ENCODE peak calls at places on chromosome 22, in seven cellular contexts. One of them, this sample, is unnamed.
A peak's percentile ranks its signal among the peaks of the same experiment; 100 is the strongest.

GRCh38 chr22:48238018-48238915 is 1475.8 kb downstream of the TBC1D22A start:
- DNase-seq in fibroblast of mammary gland: no peak
- DNase-seq in neural crest cell: no peak
- DNase-seq in SK-N-SH: no peak
- DNase-seq in CMK: no peak
- DNase-seq in T-helper 9 cell: no peak
- DNase-seq in NCI-H2081: no peak
- DNase-seq in this sample: no peak

GRCh38 chr22:20315337-20316216 is 4.3 kb downstream of the DGCR6L start:
- DNase-seq in fibroblast of mammary gland: no peak
- DNase-seq in neural crest cell: no peak
- DNase-seq in SK-N-SH: no peak
- DNase-seq in CMK: no peak
- DNase-seq in T-helper 9 cell: no peak
- DNase-seq in NCI-H2081: no peak
- DNase-seq in this sample: no peak

GRCh38 chr22:20060700-20061480 is 19.2 kb upstream of the DGCR8 start:
- DNase-seq in fibroblast of mammary gland: no peak
- DNase-seq in neural crest cell: no peak
- DNase-seq in SK-N-SH: no peak
- DNase-seq in CMK: no peak
- DNase-seq in T-helper 9 cell: no peak
- DNase-seq in NCI-H2081: no peak
- DNase-seq in this sample: no peak

GRCh38 chr22:50600967-50601668 is 525 bp downstream of the MAPK8IP2 start:
- DNase-seq in fibroblast of mammary gland: no peak
- DNase-seq in neural crest cell: peak; percentile 37
- DNase-seq in SK-N-SH: peak; percentile 90
- DNase-seq in CMK: no peak
- DNase-seq in T-helper 9 cell: no peak
- DNase-seq in NCI-H2081: no peak
- DNase-seq in this sample: no peak

GRCh38 chr22:30830907-30831306 is 136.2 kb downstream of the OSBP2 start:
- DNase-seq in fibroblast of mammary gland: peak; percentile 87
- DNase-seq in neural crest cell: no peak
- DNase-seq in SK-N-SH: no peak
- DNase-seq in CMK: no peak
- DNase-seq in T-helper 9 cell: no peak
- DNase-seq in NCI-H2081: no peak
- DNase-seq in this sample: peak; percentile 97

GRCh38 chr22:48742556-48743343 is 1084.9 kb downstream of the BRD1 start:
- DNase-seq in fibroblast of mammary gland: no peak
- DNase-seq in neural crest cell: no peak
- DNase-seq in SK-N-SH: no peak
- DNase-seq in CMK: no peak
- DNase-seq in T-helper 9 cell: no peak
- DNase-seq in NCI-H2081: no peak
- DNase-seq in this sample: no peak

GRCh38 chr22:46041642-46042041 is 64.7 kb upstream of the WNT7B start:
- DNase-seq in fibroblast of mammary gland: no peak
- DNase-seq in neural crest cell: no peak
- DNase-seq in SK-N-SH: no peak
- DNase-seq in CMK: no peak
- DNase-seq in T-helper 9 cell: no peak
- DNase-seq in NCI-H2081: peak; percentile 45
- DNase-seq in this sample: no peak

GRCh38 chr22:38284042-38284402 is 11.2 kb upstream of the TMEM184B start:
- DNase-seq in fibroblast of mammary gland: peak; percentile 99
- DNase-seq in neural crest cell: no peak
- DNase-seq in SK-N-SH: no peak
- DNase-seq in CMK: no peak
- DNase-seq in T-helper 9 cell: no peak
- DNase-seq in NCI-H2081: no peak
- DNase-seq in this sample: peak; percentile 95

GRCh38 chr22:44411226-44412135 is 86.6 kb downstream of the RTL6 start:
- DNase-seq in fibroblast of mammary gland: no peak
- DNase-seq in neural crest cell: no peak
- DNase-seq in SK-N-SH: no peak
- DNase-seq in CMK: no peak
- DNase-seq in T-helper 9 cell: no peak
- DNase-seq in NCI-H2081: no peak
- DNase-seq in this sample: no peak

GRCh38 chr22:41361716-41362310 is 19.9 kb upstream of the TEF start:
- DNase-seq in fibroblast of mammary gland: peak; percentile 86
- DNase-seq in neural crest cell: no peak
- DNase-seq in SK-N-SH: no peak
- DNase-seq in CMK: no peak
- DNase-seq in T-helper 9 cell: no peak
- DNase-seq in NCI-H2081: no peak
- DNase-seq in this sample: peak; percentile 6

GRCh38 chr22:23837911-23838685 is 708 bp downstream of the DERL3 start:
- DNase-seq in fibroblast of mammary gland: no peak
- DNase-seq in neural crest cell: peak; percentile 18
- DNase-seq in SK-N-SH: peak; percentile 10
- DNase-seq in CMK: no peak
- DNase-seq in T-helper 9 cell: no peak
- DNase-seq in NCI-H2081: no peak
- DNase-seq in this sample: no peak

GRCh38 chr22:49845666-49846459 is 7.8 kb upstream of the ZBED4 start:
- DNase-seq in fibroblast of mammary gland: no peak
- DNase-seq in neural crest cell: no peak
- DNase-seq in SK-N-SH: no peak
- DNase-seq in CMK: no peak
- DNase-seq in T-helper 9 cell: no peak
- DNase-seq in NCI-H2081: no peak
- DNase-seq in this sample: no peak

GRCh38 chr22:31103899-31104694 is 3.3 kb downstream of the SELENOM start:
- DNase-seq in fibroblast of mammary gland: no peak
- DNase-seq in neural crest cell: no peak
- DNase-seq in SK-N-SH: no peak
- DNase-seq in CMK: no peak
- DNase-seq in T-helper 9 cell: no peak
- DNase-seq in NCI-H2081: no peak
- DNase-seq in this sample: no peak

This sample was measured in astrocyte.